ENCODE peak calls at places on chromosomes 12 and 14, in nine cellular contexts. J, Q, S, F, G, Y, N, Z and V are unnamed samples.

GRCh38 chr14:54902521-54903420 is at the start of gene GCH1:
- DNase-seq in S (peak), J (peak), F (peak), Q (peak), Z (peak), G (peak), Y (peak), N (no peak), V (peak)

GRCh38 chr12:69687390-69687789 is 11.7 kb downstream of the BEST3 start:
- DNase-seq in S (no peak), F (no peak), G (no peak), Q (no peak), Z (no peak), J (no peak), N (no peak), Y (no peak), V (peak)

GRCh38 chr12:132608231-132609171 is 1.9 kb downstream of the LRCOL1 start:
- DNase-seq in J (no peak), S (no peak), F (no peak), Q (no peak), Z (no peak), G (peak), N (no peak), Y (peak), V (no peak)

GRCh38 chr12:64951944-64952343 is 127.5 kb downstream of the TBC1D30 start:
- DNase-seq in Z (no peak), J (no peak), F (no peak), G (no peak), S (no peak), N (no peak), Y (no peak), Q (no peak), V (no peak)

GRCh38 chr12:122871851-122872785 is 23.8 kb downstream of the VPS37B start:
- DNase-seq in Q (peak), N (peak), G (peak), S (no peak), F (peak), J (peak), Z (peak), Y (no peak), V (peak)

GRCh38 chr12:50723870-50724269 is 40.0 kb upstream of the ATF1 start:
- DNase-seq in Y (no peak), G (no peak), Z (no peak), Q (no peak), J (no peak), S (no peak), N (no peak), F (no peak), V (no peak)

GRCh38 chr12:57620245-57620935 is 9.2 kb downstream of the ARHGEF25 start:
- DNase-seq in Y (no peak), Z (no peak), F (no peak), N (no peak), J (no peak), Q (no peak), G (peak), S (no peak), V (no peak)

GRCh38 chr12:121423682-121424631 is 24.0 kb downstream of the RNF34 start:
- DNase-seq in Y (no peak), Z (no peak), F (no peak), N (peak), Q (no peak), J (no peak), G (no peak), S (no peak), V (no peak)

GRCh38 chr12:88958153-88958552 is 377.9 kb upstream of the KITLG start:
- DNase-seq in Z (peak), N (no peak), F (no peak), S (no peak), Y (peak), G (no peak), Q (peak), J (no peak), V (no peak)

GRCh38 chr12:93333828-93334227 is 43.9 kb upstream of the NUDT4 start:
- DNase-seq in Y (no peak), G (no peak), S (no peak), Z (no peak), N (no peak), Q (no peak), F (no peak), J (no peak), V (no peak)

GRCh38 chr14:76644875-76645518 is 116.3 kb upstream of the VASH1 start:
- DNase-seq in Z (no peak), Q (no peak), J (no peak), F (no peak), G (no peak), S (no peak), Y (peak), N (peak), V (peak)

GRCh38 chr14:105292810-105293711 is 7.7 kb downstream of the BRF1 start:
- DNase-seq in G (no peak), S (no peak), N (no peak), F (no peak), Z (no peak), J (no peak), Y (no peak), Q (no peak), V (no peak)

GRCh38 chr12:109165599-109165998 is 49.2 kb downstream of the ACACB start:
- DNase-seq in F (no peak), Z (no peak), J (no peak), Y (no peak), S (no peak), N (no peak), G (no peak), Q (no peak), V (peak)

GRCh38 chr12:68327896-68328295 is 4.3 kb downstream of the MDM1 start:
- DNase-seq in N (no peak), G (no peak), Q (no peak), J (no peak), S (no peak), Z (no peak), F (no peak), Y (no peak), V (no peak)

GRCh38 chr14:31388687-31389413 is 31.5 kb downstream of the HEATR5A start:
- DNase-seq in Z (no peak), S (no peak), G (no peak), Q (no peak), N (no peak), Y (no peak), J (no peak), F (no peak), V (peak)

GRCh38 chr12:106091421-106091820 is 47.3 kb downstream of the NUAK1 start:
- DNase-seq in Y (no peak), J (no peak), N (no peak), Z (no peak), G (no peak), F (no peak), Q (no peak), S (no peak), V (peak)

GRCh38 chr14:54564799-54565235 is 2.1 kb upstream of the SAMD4A start:
- DNase-seq in F (no peak), J (no peak), Q (no peak), Z (no peak), Y (peak), S (no peak), G (no peak), N (peak), V (peak)

GRCh38 chr12:78829690-78830089 is 34.9 kb upstream of the SYT1 start:
- DNase-seq in J (no peak), S (no peak), N (no peak), F (no peak), Z (no peak), Q (no peak), Y (no peak), G (no peak), V (no peak)

GRCh38 chr14:99884834-99885648 is 91.8 kb downstream of the EML1 start:
- DNase-seq in Y (peak), G (no peak), F (no peak), S (peak), J (no peak), N (peak), Z (peak), Q (peak), V (peak)

GRCh38 chr14:91328313-91329050 is 84.0 kb upstream of the GPR68 start:
- DNase-seq in S (no peak), Y (no peak), F (no peak), N (no peak), Q (no peak), Z (no peak), J (no peak), G (no peak), V (no peak)

GRCh38 chr12:84842406-84843013 is 70.1 kb downstream of the SLC6A15 start:
- DNase-seq in G (no peak), Y (peak), F (no peak), Z (peak), Q (peak), N (peak), J (no peak), S (peak), V (peak)

GRCh38 chr12:124967016-124967739 is 21.8 kb downstream of the DHX37 start:
- DNase-seq in J (no peak), F (no peak), S (no peak), Y (no peak), G (no peak), Z (peak), N (no peak), Q (peak), V (no peak)